ENCODE peak calls at places on chromosomes 2 and 18, in seven cellular contexts. One of them, this sample, is unnamed.

GRCh38 chr2:169711751-169712509 is 17.7 kb downstream of the PHOSPHO2 start:
- DNase-seq in left ventricle myocardium inferior: no peak
- DNase-seq in astrocyte of the cerebellum: no peak
- DNase-seq in fibroblast of the aortic adventitia: no peak
- DNase-seq in neural crest cell: no peak
- DNase-seq in BJ: no peak
- DNase-seq in NB4: peak
- DNase-seq in this sample: no peak

GRCh38 chr2:149538138-149538833 is 49.3 kb downstream of the MMADHC start:
- DNase-seq in BJ: no peak
- DNase-seq in astrocyte of the cerebellum: no peak
- DNase-seq in fibroblast of the aortic adventitia: no peak
- DNase-seq in left ventricle myocardium inferior: no peak
- DNase-seq in NB4: no peak
- DNase-seq in neural crest cell: no peak
- DNase-seq in this sample: no peak

GRCh38 chr2:45823723-45824206 is 172.3 kb downstream of the PRKCE start:
- DNase-seq in BJ: no peak
- DNase-seq in left ventricle myocardium inferior: peak
- DNase-seq in NB4: no peak
- DNase-seq in astrocyte of the cerebellum: no peak
- DNase-seq in fibroblast of the aortic adventitia: peak
- DNase-seq in neural crest cell: no peak
- DNase-seq in this sample: no peak

GRCh38 chr18:66124394-66124793 is 373.6 kb downstream of the CDH7 start:
- DNase-seq in NB4: peak
- DNase-seq in fibroblast of the aortic adventitia: no peak
- DNase-seq in neural crest cell: no peak
- DNase-seq in astrocyte of the cerebellum: no peak
- DNase-seq in left ventricle myocardium inferior: no peak
- DNase-seq in BJ: no peak
- DNase-seq in this sample: no peak

GRCh38 chr2:190382851-190383250 is 25.3 kb upstream of the MFSD6 start:
- DNase-seq in astrocyte of the cerebellum: peak
- DNase-seq in left ventricle myocardium inferior: no peak
- DNase-seq in NB4: peak
- DNase-seq in neural crest cell: no peak
- DNase-seq in BJ: no peak
- DNase-seq in fibroblast of the aortic adventitia: peak
- DNase-seq in this sample: peak

GRCh38 chr2:108910541-108911396 is 78.3 kb downstream of the EDAR start:
- DNase-seq in BJ: no peak
- DNase-seq in fibroblast of the aortic adventitia: no peak
- DNase-seq in neural crest cell: no peak
- DNase-seq in astrocyte of the cerebellum: no peak
- DNase-seq in left ventricle myocardium inferior: no peak
- DNase-seq in NB4: no peak
- DNase-seq in this sample: no peak

GRCh38 chr2:236214331-236214995 is 46.3 kb upstream of the GBX2 start:
- DNase-seq in BJ: no peak
- DNase-seq in NB4: no peak
- DNase-seq in left ventricle myocardium inferior: no peak
- DNase-seq in astrocyte of the cerebellum: no peak
- DNase-seq in neural crest cell: no peak
- DNase-seq in fibroblast of the aortic adventitia: no peak
- DNase-seq in this sample: no peak

GRCh38 chr2:237922641-237923361 is 44.0 kb upstream of the UBE2F start:
- DNase-seq in astrocyte of the cerebellum: no peak
- DNase-seq in fibroblast of the aortic adventitia: no peak
- DNase-seq in BJ: no peak
- DNase-seq in neural crest cell: no peak
- DNase-seq in NB4: no peak
- DNase-seq in left ventricle myocardium inferior: no peak
- DNase-seq in this sample: peak

DNA sequence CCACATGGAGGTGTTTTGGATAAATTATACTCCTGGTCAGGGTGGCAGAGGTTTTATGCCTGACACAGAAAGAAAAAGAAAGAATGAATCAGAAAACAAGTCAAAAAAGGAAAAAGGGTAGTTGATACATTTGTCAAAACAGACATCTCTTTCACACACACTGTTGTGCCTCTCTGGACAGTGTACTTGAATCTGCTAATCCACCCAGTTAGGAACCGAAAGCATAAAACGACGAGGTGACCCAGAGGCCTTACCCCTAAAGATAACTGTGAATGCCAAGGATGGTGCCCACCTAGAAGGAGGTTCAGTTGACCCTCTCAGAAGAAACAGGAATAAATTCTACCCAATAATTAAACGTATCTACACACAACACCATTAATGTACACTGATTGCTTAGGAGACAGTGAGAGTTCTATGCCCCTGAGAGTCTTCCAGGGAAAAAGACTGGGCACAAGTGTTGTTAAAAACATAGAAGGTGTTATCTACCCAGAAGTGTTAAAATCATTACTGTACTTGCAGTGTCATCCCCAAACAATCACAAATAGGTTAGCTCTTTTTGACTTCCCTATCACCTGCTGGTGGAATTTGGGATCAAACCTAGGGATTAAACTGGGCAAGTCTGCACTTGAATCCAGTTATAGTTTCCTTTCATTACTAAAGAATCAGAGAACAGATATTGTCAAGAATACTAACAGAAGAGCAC is 123.2 kb upstream of the DNAJC10 start:
- DNase-seq in astrocyte of the cerebellum: no peak
- DNase-seq in left ventricle myocardium inferior: no peak
- DNase-seq in BJ: no peak
- DNase-seq in NB4: no peak
- DNase-seq in fibroblast of the aortic adventitia: no peak
- DNase-seq in neural crest cell: no peak
- DNase-seq in this sample: no peak
- TF ChIP-seq CTCF in astrocyte of the cerebellum: no peak
- TF ChIP-seq CTCF in left ventricle myocardium inferior: no peak
- TF ChIP-seq CTCF in BJ: no peak
- TF ChIP-seq CTCF in NB4: no peak
- TF ChIP-seq CTCF in fibroblast of the aortic adventitia: peak
- TF ChIP-seq CTCF in neural crest cell: no peak
- TF ChIP-seq CTCF in this sample: no peak

GRCh38 chr2:241149925-241150659 is at the start of gene PPP1R7:
- DNase-seq in BJ: peak
- DNase-seq in neural crest cell: peak
- DNase-seq in left ventricle myocardium inferior: peak
- DNase-seq in astrocyte of the cerebellum: peak
- DNase-seq in fibroblast of the aortic adventitia: peak
- DNase-seq in NB4: peak
- DNase-seq in this sample: peak
- TF ChIP-seq CTCF in BJ: no peak
- TF ChIP-seq CTCF in neural crest cell: no peak
- TF ChIP-seq CTCF in left ventricle myocardium inferior: no peak
- TF ChIP-seq CTCF in astrocyte of the cerebellum: no peak
- TF ChIP-seq CTCF in fibroblast of the aortic adventitia: no peak
- TF ChIP-seq CTCF in NB4: no peak
- TF ChIP-seq CTCF in this sample: no peak

DNA sequence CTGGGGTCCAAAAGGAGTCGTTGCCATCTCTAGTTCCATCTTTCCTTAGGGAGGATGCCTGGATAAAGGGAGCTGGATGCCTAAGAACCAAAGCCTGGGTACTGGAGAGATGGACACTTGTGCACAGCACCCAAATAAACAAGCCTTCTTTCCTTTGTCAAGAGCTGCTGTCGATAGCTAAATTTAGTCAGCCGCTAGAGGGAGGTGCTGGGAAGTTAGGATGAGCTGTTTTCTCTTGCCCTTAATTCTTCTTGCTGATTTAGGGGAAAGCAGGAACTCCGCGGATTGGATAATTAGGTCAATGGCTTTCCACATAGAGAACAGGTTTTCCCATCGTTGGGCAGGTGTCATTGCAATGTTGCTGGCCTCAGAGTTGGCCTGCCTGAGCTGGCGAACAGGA is 30.9 kb upstream of the SERPINB12 start:
- DNase-seq in astrocyte of the cerebellum: peak
- DNase-seq in fibroblast of the aortic adventitia: peak
- DNase-seq in NB4: no peak
- DNase-seq in neural crest cell: peak
- DNase-seq in BJ: no peak
- DNase-seq in left ventricle myocardium inferior: no peak
- DNase-seq in this sample: peak
- TF ChIP-seq CTCF in astrocyte of the cerebellum: peak
- TF ChIP-seq CTCF in fibroblast of the aortic adventitia: peak
- TF ChIP-seq CTCF in NB4: no peak
- TF ChIP-seq CTCF in neural crest cell: peak
- TF ChIP-seq CTCF in BJ: peak
- TF ChIP-seq CTCF in left ventricle myocardium inferior: peak
- TF ChIP-seq CTCF in this sample: peak

GRCh38 chr2:231527955-231528635 is 2.1 kb downstream of the NMUR1 start:
- DNase-seq in NB4: no peak
- DNase-seq in BJ: no peak
- DNase-seq in neural crest cell: no peak
- DNase-seq in left ventricle myocardium inferior: no peak
- DNase-seq in fibroblast of the aortic adventitia: no peak
- DNase-seq in astrocyte of the cerebellum: no peak
- DNase-seq in this sample: no peak

GRCh38 chr2:231527091-231527395 is 3.2 kb downstream of the NMUR1 start:
- DNase-seq in neural crest cell: no peak
- DNase-seq in left ventricle myocardium inferior: no peak
- DNase-seq in fibroblast of the aortic adventitia: no peak
- DNase-seq in astrocyte of the cerebellum: no peak
- DNase-seq in BJ: no peak
- DNase-seq in NB4: no peak
- DNase-seq in this sample: no peak

GRCh38 chr2:231526341-231527090 is 3.7 kb downstream of the NMUR1 start:
- DNase-seq in neural crest cell: no peak
- DNase-seq in astrocyte of the cerebellum: no peak
- DNase-seq in NB4: no peak
- DNase-seq in fibroblast of the aortic adventitia: no peak
- DNase-seq in BJ: no peak
- DNase-seq in left ventricle myocardium inferior: no peak
- DNase-seq in this sample: no peak

GRCh38 chr2:231530099-231531085 is at the start of gene NMUR1:
- DNase-seq in left ventricle myocardium inferior: peak
- DNase-seq in BJ: no peak
- DNase-seq in fibroblast of the aortic adventitia: no peak
- DNase-seq in neural crest cell: peak
- DNase-seq in NB4: peak
- DNase-seq in astrocyte of the cerebellum: no peak
- DNase-seq in this sample: peak

GRCh38 chr2:231528636-231529030 is 1.6 kb downstream of the NMUR1 start:
- DNase-seq in neural crest cell: no peak
- DNase-seq in BJ: no peak
- DNase-seq in fibroblast of the aortic adventitia: no peak
- DNase-seq in left ventricle myocardium inferior: no peak
- DNase-seq in astrocyte of the cerebellum: no peak
- DNase-seq in NB4: no peak
- DNase-seq in this sample: no peak
- TF ChIP-seq CTCF in neural crest cell: no peak
- TF ChIP-seq CTCF in BJ: no peak
- TF ChIP-seq CTCF in fibroblast of the aortic adventitia: no peak
- TF ChIP-seq CTCF in left ventricle myocardium inferior: no peak
- TF ChIP-seq CTCF in astrocyte of the cerebellum: no peak
- TF ChIP-seq CTCF in NB4: no peak
- TF ChIP-seq CTCF in this sample: no peak

GRCh38 chr2:133641497-133641896 is 73.2 kb upstream of the NCKAP5 start:
- DNase-seq in fibroblast of the aortic adventitia: peak
- DNase-seq in left ventricle myocardium inferior: no peak
- DNase-seq in astrocyte of the cerebellum: no peak
- DNase-seq in NB4: peak
- DNase-seq in neural crest cell: no peak
- DNase-seq in BJ: no peak
- DNase-seq in this sample: no peak
- TF ChIP-seq CTCF in fibroblast of the aortic adventitia: peak
- TF ChIP-seq CTCF in left ventricle myocardium inferior: peak
- TF ChIP-seq CTCF in astrocyte of the cerebellum: no peak
- TF ChIP-seq CTCF in NB4: no peak
- TF ChIP-seq CTCF in neural crest cell: no peak
- TF ChIP-seq CTCF in BJ: no peak
- TF ChIP-seq CTCF in this sample: no peak

GRCh38 chr18:35497334-35498197 is at the start of gene INO80C:
- DNase-seq in NB4: peak
- DNase-seq in BJ: peak
- DNase-seq in astrocyte of the cerebellum: peak
- DNase-seq in fibroblast of the aortic adventitia: peak
- DNase-seq in neural crest cell: peak
- DNase-seq in left ventricle myocardium inferior: peak
- DNase-seq in this sample: peak
- TF ChIP-seq CTCF in NB4: no peak
- TF ChIP-seq CTCF in BJ: no peak
- TF ChIP-seq CTCF in astrocyte of the cerebellum: no peak
- TF ChIP-seq CTCF in fibroblast of the aortic adventitia: no peak
- TF ChIP-seq CTCF in neural crest cell: peak
- TF ChIP-seq CTCF in left ventricle myocardium inferior: no peak
- TF ChIP-seq CTCF in this sample: no peak

This sample was measured in activated CD8-positive, alpha-beta T cell treated with anti-CD3 and anti-CD28 coated beads for 36 hours.